ENCODE peak calls at places on chromosomes 5 and 9, in nine cellular contexts. D is lower lobe of right lung, B is endothelial cell of umbilical vein, Q is dorsolateral prefrontal cortex, M is IMR-90, S is adrenal gland, L is esophagus muscularis mucosa, E is right lobe of liver, F is uterus. A is an unnamed sample.
A peak's percentile ranks its signal among the peaks of the same experiment; 100 is the strongest.

GRCh38 chr5:148147415-148147814 is 20.9 kb upstream of the SPINK14 start:
- DNase-seq in D (no peak), B (no peak), Q (no peak), M (no peak), S (no peak), L (no peak), E (no peak), F (no peak), A (peak; percentile 29)

GRCh38 chr5:12016149-12016740 is 112.0 kb upstream of the CTNND2 start:
- DNase-seq in D (no peak), B (no peak), Q (no peak), M (no peak), S (no peak), L (no peak), E (no peak), F (no peak), A (no peak)

GRCh38 chr9:114889802-114890224 is 40.6 kb downstream of the TNFSF8 start:
- DNase-seq in D (peak; percentile 76), B (no peak), Q (no peak), M (no peak), S (no peak), L (peak; percentile 84), E (no peak), F (no peak), A (no peak)

GRCh38 chr9:134784612-134785305 is 95.9 kb upstream of the FCN2 start:
- DNase-seq in D (no peak), B (no peak), Q (no peak), M (no peak), S (no peak), L (no peak), E (no peak), F (no peak), A (no peak)

GRCh38 chr5:82815871-82816270 is 261.3 kb downstream of the TMEM167A start:
- DNase-seq in D (no peak), B (no peak), Q (no peak), M (no peak), S (no peak), L (no peak), E (no peak), F (no peak), A (no peak)

GRCh38 chr9:129675656-129676055 is 10.2 kb downstream of the PRRX2 start:
- DNase-seq in D (no peak), B (no peak), Q (no peak), M (no peak), S (no peak), L (no peak), E (no peak), F (no peak), A (no peak)

GRCh38 chr9:87464110-87464991 is 33.3 kb upstream of the DAPK1 start:
- DNase-seq in D (no peak), B (peak; percentile 27), Q (no peak), M (no peak), S (no peak), L (no peak), E (no peak), F (no peak), A (no peak)

GRCh38 chr9:113694912-113695900 is 180.9 kb upstream of the ZNF618 start:
- DNase-seq in D (no peak), B (no peak), Q (no peak), M (no peak), S (no peak), L (no peak), E (no peak), F (no peak), A (no peak)

GRCh38 chr5:37626266-37626665 is 213.6 kb downstream of the GDNF start:
- DNase-seq in D (no peak), B (no peak), Q (no peak), M (peak; percentile 39), S (no peak), L (no peak), E (no peak), F (no peak), A (no peak)

GRCh38 chr5:160021818-160022446 is 13.0 kb downstream of the TTC1 start:
- DNase-seq in D (no peak), B (peak; percentile 78), Q (no peak), M (peak; percentile 78), S (peak; percentile 75), L (no peak), E (no peak), F (peak; percentile 37), A (peak; percentile 62)

GRCh38 chr9:105447814-105448812 is at the start of gene FSD1L:
- DNase-seq in D (peak; percentile 96), B (peak; percentile 72), Q (peak; percentile 95), M (peak; percentile 90), S (peak; percentile 97), L (peak; percentile 95), E (peak; percentile 95), F (peak; percentile 91), A (peak; percentile 86)
- TF ChIP-seq CTCF in D (peak; percentile 40), B (no peak), Q (peak; percentile 41), M (peak; percentile 25), S (no peak), L (peak; percentile 44), E (peak; percentile 16), F (no peak), A (peak; percentile 39)

GRCh38 chr9:137168575-137168906 is 1.3 kb downstream of the LRRC26 start:
- DNase-seq in D (no peak), B (no peak), Q (peak; percentile 65), M (no peak), S (no peak), L (no peak), E (no peak), F (no peak), A (no peak)
- H3K4me3 ChIP-seq in D (peak overlapping the region; percentile 41), B (no peak overlapping the region), Q (peak overlapping the region; percentile 52), M (peak overlapping the region; percentile 7), S (peak overlapping the region; percentile 23), L (peak overlapping the region; percentile 54), E (peak overlapping the region; percentile 6), F (peak overlapping the region; percentile 11), A (peak overlapping the region; percentile 58)

DNA sequence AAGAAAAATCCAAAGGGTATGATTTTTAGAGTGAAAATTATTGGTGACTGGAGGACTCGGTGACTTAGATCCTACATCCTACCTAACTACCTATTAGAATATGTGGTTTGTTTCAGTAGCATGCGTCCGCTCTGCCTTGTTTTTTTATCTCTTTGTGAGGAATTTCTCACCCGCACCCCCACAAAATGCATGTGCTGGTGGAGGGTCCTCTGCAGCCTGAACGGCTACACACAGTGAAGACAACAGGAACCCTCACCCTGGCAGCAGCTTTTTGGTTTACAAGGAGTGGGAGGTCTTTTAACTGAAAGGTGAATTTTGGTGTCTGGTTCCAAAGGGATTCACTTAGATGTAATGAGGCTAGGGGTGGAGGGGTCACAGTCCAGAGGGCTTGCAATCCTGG is 115.5 kb downstream of the GNA14 start:
- DNase-seq in D (no peak), B (no peak), Q (no peak), M (no peak), S (no peak), L (peak; percentile 50), E (no peak), F (no peak), A (no peak)
- H3K27ac ChIP-seq in D (no peak overlapping the region), B (no peak overlapping the region), Q (no peak overlapping the region), M (no peak overlapping the region), S (no peak overlapping the region), L (no peak overlapping the region), E (no peak overlapping the region), F (no peak overlapping the region), A (no peak overlapping the region)

GRCh38 chr5:14142856-14143508 is at the start of gene TRIO:
- DNase-seq in D (peak; percentile 90), B (peak; percentile 94), Q (peak; percentile 92), M (peak; percentile 91), S (peak; percentile 95), L (peak; percentile 98), E (peak; percentile 91), F (peak; percentile 96), A (peak; percentile 93)
- TF ChIP-seq CTCF in D (peak; percentile 58), B (peak; percentile 36), Q (peak; percentile 47), M (peak; percentile 45), S (peak; percentile 44), L (peak; percentile 62), E (peak; percentile 58), F (peak; percentile 47), A (peak; percentile 61)

GRCh38 chr5:175444060-175444904 is at the start of gene DRD1:
- DNase-seq in D (peak; percentile 59), B (peak; percentile 20), Q (peak; percentile 61), M (peak; percentile 21), S (no peak), L (peak; percentile 90), E (peak; percentile 62), F (no peak), A (no peak)

GRCh38 chr5:175443514-175444059 is 395 bp downstream of the DRD1 start:
- DNase-seq in D (no peak), B (no peak), Q (no peak), M (no peak), S (no peak), L (peak; percentile 42), E (no peak), F (no peak), A (no peak)

GRCh38 chr5:175447571-175447970 is 3.6 kb upstream of the DRD1 start:
- DNase-seq in D (no peak), B (no peak), Q (no peak), M (no peak), S (no peak), L (no peak), E (no peak), F (no peak), A (no peak)

GRCh38 chr5:175448276-175448675 is 4.3 kb upstream of the DRD1 start:
- DNase-seq in D (no peak), B (no peak), Q (no peak), M (no peak), S (no peak), L (no peak), E (no peak), F (no peak), A (no peak)

GRCh38 chr5:175444905-175445456 is 999 bp upstream of the DRD1 start:
- DNase-seq in D (no peak), B (no peak), Q (peak; percentile 48), M (no peak), S (no peak), L (no peak), E (no peak), F (no peak), A (no peak)
- H3K4me3 ChIP-seq in D (peak overlapping the region; percentile 51), B (no peak overlapping the region), Q (peak overlapping the region; percentile 65), M (no peak overlapping the region), S (peak overlapping the region; percentile 48), L (peak overlapping the region; percentile 55), E (peak overlapping the region; percentile 41), F (no peak overlapping the region), A (no peak overlapping the region)

A was measured in prostate gland.